ENCODE peak calls at places on chromosomes 5 and 9, in seven cellular contexts. L is stimulated activated naive CD4-positive, alpha-beta T cell; D is brain microvascular endothelial cell; F is RPMI7951; K is naive thymus-derived CD8-positive, alpha-beta T cell; V is stomach; Q is non-pigmented ciliary epithelial cell. Y is an unnamed sample.

GRCh38 chr5:6742081-6742758 is 29.0 kb downstream of the TENT4A start:
- DNase-seq in K (no peak), D (no peak), Q (no peak), F (no peak), L (no peak), V (no peak), Y (no peak)

GRCh38 chr9:89408628-89409101 is 89.2 kb downstream of the SEMA4D start:
- DNase-seq in D (no peak), L (peak), V (no peak), K (peak), Q (no peak), F (no peak), Y (no peak)

GRCh38 chr9:75378926-75379325 is 290.6 kb downstream of the OSTF1 start:
- DNase-seq in Q (no peak), L (no peak), V (no peak), K (no peak), D (no peak), F (no peak), Y (no peak)

GRCh38 chr9:97880336-97880735 is 27.3 kb downstream of the FOXE1 start:
- DNase-seq in K (no peak), F (peak), Q (no peak), D (no peak), V (no peak), L (no peak), Y (no peak)

GRCh38 chr9:7549261-7549660 is 250.3 kb downstream of the DMAC1 start:
- DNase-seq in K (no peak), D (no peak), V (no peak), F (no peak), L (no peak), Q (no peak), Y (no peak)

GRCh38 chr5:154221371-154221896 is 30.9 kb downstream of the GALNT10 start:
- DNase-seq in Q (peak), V (no peak), F (peak), K (peak), L (peak), D (peak), Y (peak)

GRCh38 chr9:97412628-97413382 is 909 bp downstream of the TDRD7 start:
- DNase-seq in F (peak), L (peak), D (no peak), K (no peak), V (no peak), Q (no peak), Y (peak)

GRCh38 chr5:95778713-95779426 is 43.7 kb downstream of the GLRX start:
- DNase-seq in Q (no peak), D (no peak), K (no peak), V (no peak), L (no peak), F (no peak), Y (no peak)

GRCh38 chr9:91927912-91928510 is 22.0 kb downstream of the ROR2 start:
- DNase-seq in L (no peak), K (no peak), V (peak), Q (no peak), D (no peak), F (no peak), Y (no peak)

GRCh38 chr9:5621327-5621726 is 7.6 kb upstream of the RIC1 start:
- DNase-seq in K (no peak), D (peak), L (no peak), V (no peak), F (peak), Q (peak), Y (no peak)

GRCh38 chr5:140402258-140403074 is 833 bp downstream of the ANKHD1 start:
- DNase-seq in Q (no peak), F (peak), K (peak), L (peak), D (peak), V (peak), Y (peak)

GRCh38 chr9:9746826-9747225 is 866.0 kb downstream of the PTPRD start:
- DNase-seq in F (no peak), D (no peak), V (no peak), L (no peak), K (no peak), Q (no peak), Y (no peak)

GRCh38 chr9:17802249-17802857 is 223.5 kb downstream of the SH3GL2 start:
- DNase-seq in D (peak), K (no peak), Q (no peak), L (no peak), V (no peak), F (no peak), Y (peak)

GRCh38 chr5:10045376-10045775 is 204.3 kb downstream of the ATPSCKMT start:
- DNase-seq in D (no peak), K (no peak), F (no peak), V (no peak), Q (no peak), L (no peak), Y (no peak)

GRCh38 chr5:172504736-172505402 is 50.5 kb upstream of the SH3PXD2B start:
- DNase-seq in D (no peak), L (no peak), V (no peak), Q (no peak), K (no peak), F (no peak), Y (no peak)

GRCh38 chr9:129380961-129381401 is 202.9 kb upstream of the IER5L start:
- DNase-seq in F (no peak), L (no peak), K (no peak), D (no peak), Q (no peak), V (no peak), Y (no peak)

GRCh38 chr9:35538361-35539234 is 48.7 kb downstream of the RUSC2 start:
- DNase-seq in Q (no peak), L (no peak), D (peak), F (peak), K (no peak), V (peak), Y (peak)

GRCh38 chr5:123545506-123545905 is 33.5 kb downstream of the CSNK1G3 start:
- DNase-seq in K (peak), F (peak), L (peak), Q (no peak), V (no peak), D (no peak), Y (no peak)

GRCh38 chr9:121360975-121361374 is 9.1 kb downstream of the STOM start:
- DNase-seq in D (peak), L (no peak), F (peak), Q (peak), K (no peak), V (no peak), Y (peak)

GRCh38 chr5:74552101-74552500 is 88.4 kb downstream of the ENC1 start:
- DNase-seq in K (no peak), F (peak), L (no peak), V (no peak), Q (no peak), D (no peak), Y (no peak)

GRCh38 chr9:126309427-126310179 is 17.0 kb upstream of the MVB12B start:
- DNase-seq in Q (no peak), F (no peak), D (no peak), V (no peak), K (no peak), L (no peak), Y (no peak)

GRCh38 chr5:116766470-116766947 is 191.9 kb upstream of the SEMA6A start:
- DNase-seq in V (no peak), Q (peak), D (peak), L (no peak), K (no peak), F (peak), Y (no peak)